ENCODE peak calls at places on chromosomes 4 and X, in six cellular contexts. One of them, this sample, is unnamed.

GRCh38 chrX:134670241-134670811 is 12.1 kb upstream of the PLAC1 start:
- ATAC-seq in HepG2: no peak
- ATAC-seq in GM12878: no peak
- ATAC-seq in A549: peak; percentile 91
- ATAC-seq in upper lobe of left lung: peak; percentile 90
- ATAC-seq in K562: no peak
- ATAC-seq in this sample: no peak

GRCh38 chrX:3362956-3363355 is 16.5 kb upstream of the MXRA5 start:
- ATAC-seq in GM12878: no peak
- ATAC-seq in upper lobe of left lung: no peak
- ATAC-seq in A549: no peak
- ATAC-seq in HepG2: no peak
- ATAC-seq in K562: no peak
- ATAC-seq in this sample: no peak

GRCh38 chr4:13783800-13784411 is 156.4 kb upstream of the BOD1L1 start:
- ATAC-seq in GM12878: peak; percentile 93
- ATAC-seq in K562: no peak
- ATAC-seq in upper lobe of left lung: peak; percentile 15
- ATAC-seq in A549: no peak
- ATAC-seq in HepG2: peak; percentile 70
- ATAC-seq in this sample: no peak

GRCh38 chr4:900073-900472 is 32.0 kb downstream of the GAK start:
- ATAC-seq in upper lobe of left lung: no peak
- ATAC-seq in HepG2: no peak
- ATAC-seq in GM12878: no peak
- ATAC-seq in A549: no peak
- ATAC-seq in K562: no peak
- ATAC-seq in this sample: no peak

GRCh38 chr4:185108185-185108584 is 34.9 kb upstream of the SLC25A4 start:
- ATAC-seq in HepG2: no peak
- ATAC-seq in GM12878: no peak
- ATAC-seq in A549: no peak
- ATAC-seq in upper lobe of left lung: no peak
- ATAC-seq in K562: no peak
- ATAC-seq in this sample: no peak

GRCh38 chr4:169116270-169116901 is 106.3 kb upstream of the CBR4 start:
- ATAC-seq in K562: no peak
- ATAC-seq in GM12878: no peak
- ATAC-seq in upper lobe of left lung: no peak
- ATAC-seq in A549: peak; percentile 69
- ATAC-seq in HepG2: no peak
- ATAC-seq in this sample: no peak

GRCh38 chr4:123785515-123785914 is 388.9 kb downstream of the SPRY1 start:
- ATAC-seq in GM12878: no peak
- ATAC-seq in K562: no peak
- ATAC-seq in A549: no peak
- ATAC-seq in upper lobe of left lung: no peak
- ATAC-seq in HepG2: no peak
- ATAC-seq in this sample: peak; percentile 93

GRCh38 chr4:60619531-60620305 is 580.4 kb upstream of the ADGRL3 start:
- ATAC-seq in upper lobe of left lung: no peak
- ATAC-seq in K562: no peak
- ATAC-seq in A549: no peak
- ATAC-seq in GM12878: no peak
- ATAC-seq in HepG2: no peak
- ATAC-seq in this sample: no peak

GRCh38 chr4:113998026-113998425 is 18.6 kb upstream of the ARSJ start:
- ATAC-seq in A549: no peak
- ATAC-seq in upper lobe of left lung: no peak
- ATAC-seq in HepG2: no peak
- ATAC-seq in K562: no peak
- ATAC-seq in GM12878: no peak
- ATAC-seq in this sample: no peak

GRCh38 chr4:182647901-182648300 is 269.3 kb downstream of the DCTD start:
- ATAC-seq in upper lobe of left lung: no peak
- ATAC-seq in A549: no peak
- ATAC-seq in GM12878: no peak
- ATAC-seq in HepG2: no peak
- ATAC-seq in K562: no peak
- ATAC-seq in this sample: no peak

GRCh38 chr4:61204353-61204752 is 4.2 kb downstream of the ADGRL3 start:
- ATAC-seq in A549: no peak
- ATAC-seq in K562: no peak
- ATAC-seq in GM12878: no peak
- ATAC-seq in HepG2: no peak
- ATAC-seq in upper lobe of left lung: no peak
- ATAC-seq in this sample: no peak

GRCh38 chr4:169665039-169665732 is 44.8 kb downstream of the CLCN3 start:
- ATAC-seq in HepG2: no peak
- ATAC-seq in upper lobe of left lung: no peak
- ATAC-seq in K562: peak; percentile 66
- ATAC-seq in A549: no peak
- ATAC-seq in GM12878: no peak
- ATAC-seq in this sample: no peak

GRCh38 chr4:61770456-61770855 is 570.3 kb downstream of the ADGRL3 start:
- ATAC-seq in HepG2: no peak
- ATAC-seq in K562: no peak
- ATAC-seq in upper lobe of left lung: no peak
- ATAC-seq in A549: no peak
- ATAC-seq in GM12878: no peak
- ATAC-seq in this sample: no peak

GRCh38 chr4:123649248-123649643 is 252.7 kb downstream of the SPRY1 start:
- ATAC-seq in upper lobe of left lung: no peak
- ATAC-seq in GM12878: peak; percentile 97
- ATAC-seq in K562: no peak
- ATAC-seq in HepG2: peak; percentile 32
- ATAC-seq in A549: no peak
- ATAC-seq in this sample: no peak

GRCh38 chrX:103513067-103513466 is 6.2 kb downstream of the RAB40A start:
- ATAC-seq in GM12878: no peak
- ATAC-seq in upper lobe of left lung: no peak
- ATAC-seq in K562: no peak
- ATAC-seq in A549: no peak
- ATAC-seq in HepG2: peak; percentile 100
- ATAC-seq in this sample: no peak

GRCh38 chr4:13184199-13184598 is 299.9 kb downstream of the RAB28 start:
- ATAC-seq in upper lobe of left lung: no peak
- ATAC-seq in GM12878: no peak
- ATAC-seq in K562: no peak
- ATAC-seq in A549: no peak
- ATAC-seq in HepG2: no peak
- ATAC-seq in this sample: no peak

GRCh38 chrX:96683997-96684338 is 674 bp upstream of the DIAPH2 start:
- ATAC-seq in GM12878: no peak
- ATAC-seq in upper lobe of left lung: no peak
- ATAC-seq in K562: no peak
- ATAC-seq in HepG2: no peak
- ATAC-seq in A549: no peak
- ATAC-seq in this sample: no peak

GRCh38 chr4:129355529-129355928 is 259.6 kb downstream of the C4orf33 start:
- ATAC-seq in GM12878: no peak
- ATAC-seq in upper lobe of left lung: no peak
- ATAC-seq in K562: no peak
- ATAC-seq in A549: no peak
- ATAC-seq in HepG2: no peak
- ATAC-seq in this sample: peak; percentile 16

GRCh38 chr4:11904117-11904535 is 475.4 kb upstream of the HS3ST1 start:
- ATAC-seq in upper lobe of left lung: peak; percentile 75
- ATAC-seq in A549: no peak
- ATAC-seq in HepG2: no peak
- ATAC-seq in K562: no peak
- ATAC-seq in GM12878: no peak
- ATAC-seq in this sample: peak; percentile 79

GRCh38 chr4:537436-538264 is 38.4 kb downstream of the TMEM271 start:
- ATAC-seq in upper lobe of left lung: no peak
- ATAC-seq in HepG2: no peak
- ATAC-seq in GM12878: no peak
- ATAC-seq in K562: no peak
- ATAC-seq in A549: no peak
- ATAC-seq in this sample: no peak

GRCh38 chrX:68731254-68731653 is 83.8 kb downstream of the STARD8 start:
- ATAC-seq in A549: no peak
- ATAC-seq in K562: no peak
- ATAC-seq in GM12878: no peak
- ATAC-seq in upper lobe of left lung: no peak
- ATAC-seq in HepG2: no peak
- ATAC-seq in this sample: no peak

GRCh38 chrX:39492495-39493162 is 605.1 kb downstream of the BCOR start:
- ATAC-seq in K562: no peak
- ATAC-seq in upper lobe of left lung: no peak
- ATAC-seq in A549: no peak
- ATAC-seq in GM12878: peak; percentile 87
- ATAC-seq in HepG2: no peak
- ATAC-seq in this sample: no peak

GRCh38 chr4:171157462-171158082 is 655.6 kb upstream of the GALNTL6 start:
- ATAC-seq in GM12878: no peak
- ATAC-seq in HepG2: no peak
- ATAC-seq in K562: no peak
- ATAC-seq in upper lobe of left lung: no peak
- ATAC-seq in A549: no peak
- ATAC-seq in this sample: no peak

GRCh38 chr4:169484485-169484884 is 127.9 kb downstream of the NEK1 start:
- ATAC-seq in HepG2: no peak
- ATAC-seq in K562: no peak
- ATAC-seq in GM12878: no peak
- ATAC-seq in upper lobe of left lung: no peak
- ATAC-seq in A549: no peak
- ATAC-seq in this sample: no peak

GRCh38 chrX:148582353-148582752 is 81.9 kb downstream of the AFF2 start:
- ATAC-seq in A549: no peak
- ATAC-seq in upper lobe of left lung: no peak
- ATAC-seq in GM12878: no peak
- ATAC-seq in K562: no peak
- ATAC-seq in HepG2: no peak
- ATAC-seq in this sample: no peak

GRCh38 chrX:3518870-3519269 is 172.4 kb upstream of the MXRA5 start:
- ATAC-seq in K562: no peak
- ATAC-seq in A549: peak; percentile 96
- ATAC-seq in GM12878: no peak
- ATAC-seq in HepG2: no peak
- ATAC-seq in upper lobe of left lung: no peak
- ATAC-seq in this sample: peak; percentile 73

GRCh38 chr4:180757927-180758326 is 1485.3 kb upstream of the TENM3 start:
- ATAC-seq in upper lobe of left lung: no peak
- ATAC-seq in HepG2: no peak
- ATAC-seq in K562: no peak
- ATAC-seq in A549: no peak
- ATAC-seq in GM12878: peak; percentile 52
- ATAC-seq in this sample: no peak

GRCh38 chr4:179071120-179071519 is 1628.9 kb upstream of the AGA start:
- ATAC-seq in HepG2: no peak
- ATAC-seq in A549: no peak
- ATAC-seq in upper lobe of left lung: no peak
- ATAC-seq in GM12878: no peak
- ATAC-seq in K562: no peak
- ATAC-seq in this sample: no peak
- TF ChIP-seq EP300 in HepG2: no peak
- TF ChIP-seq EP300 in A549: no peak
- TF ChIP-seq EP300 in upper lobe of left lung: no peak
- TF ChIP-seq EP300 in GM12878: no peak
- TF ChIP-seq EP300 in K562: no peak
- TF ChIP-seq EP300 in this sample: no peak

DNA sequence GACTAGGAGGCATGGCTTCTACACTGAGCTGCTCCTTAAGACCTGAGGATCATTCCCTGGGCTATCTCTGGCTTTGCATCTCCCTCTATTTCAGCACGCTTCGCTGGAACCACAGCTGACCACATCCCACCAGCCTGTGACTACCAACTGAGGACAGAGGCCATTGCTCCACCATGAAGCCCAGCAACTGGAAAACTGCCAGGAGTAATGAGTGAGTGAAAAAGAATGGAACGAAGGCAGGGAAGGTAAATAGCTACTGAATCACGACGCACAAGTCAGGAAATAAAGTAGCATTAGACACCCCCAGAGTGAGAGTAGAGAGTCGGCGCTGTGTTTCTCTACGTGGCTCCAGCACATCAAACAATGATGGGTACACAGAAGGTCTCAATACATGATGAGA is 314.7 kb downstream of the LDB2 start:
- ATAC-seq in upper lobe of left lung: no peak
- ATAC-seq in A549: no peak
- ATAC-seq in HepG2: no peak
- ATAC-seq in GM12878: no peak
- ATAC-seq in K562: no peak
- ATAC-seq in this sample: no peak
- TF ChIP-seq EP300 in upper lobe of left lung: no peak
- TF ChIP-seq EP300 in A549: no peak
- TF ChIP-seq EP300 in HepG2: no peak
- TF ChIP-seq EP300 in GM12878: no peak
- TF ChIP-seq EP300 in K562: no peak
- TF ChIP-seq EP300 in this sample: no peak

GRCh38 chr4:109557433-109557832 is 2.6 kb upstream of the MCUB start:
- ATAC-seq in HepG2: no peak
- ATAC-seq in K562: no peak
- ATAC-seq in A549: no peak
- ATAC-seq in GM12878: no peak
- ATAC-seq in upper lobe of left lung: no peak
- ATAC-seq in this sample: no peak

GRCh38 chr4:109559983-109560686 is at the start of gene MCUB:
- ATAC-seq in GM12878: peak; percentile 95
- ATAC-seq in A549: peak; percentile 98
- ATAC-seq in HepG2: peak; percentile 97
- ATAC-seq in K562: peak; percentile 99
- ATAC-seq in upper lobe of left lung: peak; percentile 97
- ATAC-seq in this sample: peak; percentile 96

GRCh38 chr4:109562457-109563237 is 2.6 kb downstream of the MCUB start:
- ATAC-seq in A549: no peak
- ATAC-seq in upper lobe of left lung: no peak
- ATAC-seq in GM12878: no peak
- ATAC-seq in K562: no peak
- ATAC-seq in HepG2: no peak
- ATAC-seq in this sample: no peak

GRCh38 chr4:109559625-109559982 is 442 bp upstream of the MCUB start:
- ATAC-seq in GM12878: peak; percentile 49
- ATAC-seq in HepG2: peak; percentile 55
- ATAC-seq in upper lobe of left lung: peak; percentile 56
- ATAC-seq in K562: peak; percentile 24
- ATAC-seq in A549: peak; percentile 65
- ATAC-seq in this sample: peak; percentile 19

GRCh38 chr4:109560687-109561452 is 824 bp downstream of the MCUB start:
- ATAC-seq in A549: peak; percentile 63
- ATAC-seq in HepG2: peak; percentile 50
- ATAC-seq in K562: peak; percentile 52
- ATAC-seq in upper lobe of left lung: peak; percentile 78
- ATAC-seq in GM12878: peak; percentile 75
- ATAC-seq in this sample: peak; percentile 63
- TF ChIP-seq EP300 in A549: no peak
- TF ChIP-seq EP300 in HepG2: no peak
- TF ChIP-seq EP300 in K562: no peak
- TF ChIP-seq EP300 in upper lobe of left lung: no peak
- TF ChIP-seq EP300 in GM12878: peak; percentile 69
- TF ChIP-seq EP300 in this sample: no peak

GRCh38 chr4:53763813-53764597 is 172.7 kb upstream of the LNX1 start:
- ATAC-seq in A549: peak; percentile 43
- ATAC-seq in upper lobe of left lung: peak; percentile 74
- ATAC-seq in GM12878: peak; percentile 19
- ATAC-seq in K562: no peak
- ATAC-seq in HepG2: no peak
- ATAC-seq in this sample: peak; percentile 36

GRCh38 chr4:53764761-53765490 is 173.6 kb upstream of the LNX1 start:
- ATAC-seq in HepG2: no peak
- ATAC-seq in K562: no peak
- ATAC-seq in upper lobe of left lung: no peak
- ATAC-seq in GM12878: peak; percentile 29
- ATAC-seq in A549: no peak
- ATAC-seq in this sample: no peak

GRCh38 chr4:53767503-53767902 is 176.2 kb upstream of the LNX1 start:
- ATAC-seq in GM12878: no peak
- ATAC-seq in upper lobe of left lung: no peak
- ATAC-seq in K562: no peak
- ATAC-seq in A549: no peak
- ATAC-seq in HepG2: no peak
- ATAC-seq in this sample: no peak
- TF ChIP-seq EP300 in GM12878: no peak
- TF ChIP-seq EP300 in upper lobe of left lung: no peak
- TF ChIP-seq EP300 in K562: no peak
- TF ChIP-seq EP300 in A549: no peak
- TF ChIP-seq EP300 in HepG2: no peak
- TF ChIP-seq EP300 in this sample: no peak